ENCODE peak calls at places on chromosomes 4 and X, in five cellular contexts. S is sigmoid colon, E is ovary, F is stomach, Z is HepG2. M is an unnamed sample.

GRCh38 chr4:34035225-34035624 is 2209.1 kb downstream of the ARAP2 start:
- DNase-seq in S (no peak), E (no peak), F (no peak), Z (no peak), M (no peak)

GRCh38 chrX:18895157-18895952 is 88.6 kb downstream of the PHKA2 start:
- DNase-seq in S (peak; percentile 75), E (peak; percentile 36), F (no peak), Z (no peak), M (no peak)

GRCh38 chr4:128220286-128221235 is 67.1 kb downstream of the PGRMC2 start:
- DNase-seq in S (no peak), E (no peak), F (no peak), Z (peak; percentile 11), M (no peak)

GRCh38 chr4:169283114-169283509 is 12.4 kb upstream of the SH3RF1 start:
- DNase-seq in S (no peak), E (no peak), F (no peak), Z (no peak), M (no peak)

GRCh38 chrX:108173874-108174273 is 82.3 kb downstream of the ATG4A start:
- DNase-seq in S (no peak), E (no peak), F (no peak), Z (no peak), M (no peak)

GRCh38 chrX:120797201-120797938 is 78.3 kb downstream of the CT47B1 start:
- DNase-seq in S (no peak), E (no peak), F (no peak), Z (no peak), M (no peak)

GRCh38 chr4:122826596-122827257 is at the start of gene FGF2:
- DNase-seq in S (peak; percentile 90), E (peak; percentile 84), F (peak; percentile 31), Z (no peak), M (peak; percentile 54)

GRCh38 chrX:116317409-116317808 is 119.0 kb upstream of the SLC6A14 start:
- DNase-seq in S (peak; percentile 73), E (no peak), F (peak; percentile 28), Z (no peak), M (no peak)

GRCh38 chrX:52424658-52425057 is 55.8 kb downstream of the XAGE2 start:
- DNase-seq in S (no peak), E (no peak), F (no peak), Z (no peak), M (no peak)

GRCh38 chr4:102285831-102286230 is 59.5 kb downstream of the SLC39A8 start:
- DNase-seq in S (no peak), E (no peak), F (no peak), Z (no peak), M (no peak)

GRCh38 chr4:81314196-81314896 is 99.3 kb upstream of the PRKG2 start:
- DNase-seq in S (no peak), E (no peak), F (peak; percentile 83), Z (no peak), M (no peak)

GRCh38 chr4:186161138-186161537 is 30.2 kb upstream of the CYP4V2 start:
- DNase-seq in S (no peak), E (no peak), F (no peak), Z (no peak), M (no peak)

GRCh38 chrX:78029663-78030062 is 60.2 kb upstream of the PGAM4 start:
- DNase-seq in S (no peak), E (no peak), F (no peak), Z (peak; percentile 11), M (no peak)

GRCh38 chr4:107751670-107752069 is 31.6 kb upstream of the PAPSS1 start:
- DNase-seq in S (no peak), E (no peak), F (no peak), Z (peak; percentile 48), M (no peak)

GRCh38 chr4:168732714-168733113 is 235.9 kb downstream of the PALLD start:
- DNase-seq in S (no peak), E (no peak), F (no peak), Z (no peak), M (no peak)

GRCh38 chrX:1727531-1728027 is 112.7 kb downstream of the ASMT start:
- DNase-seq in S (no peak), E (no peak), F (no peak), Z (peak; percentile 7), M (no peak)

GRCh38 chr4:77432702-77433101 is 172.9 kb upstream of the CXCL13 start:
- DNase-seq in S (no peak), E (no peak), F (no peak), Z (peak; percentile 5), M (no peak)

GRCh38 chr4:106473515-106473914 is 104.9 kb upstream of the GIMD1 start:
- DNase-seq in S (no peak), E (no peak), F (no peak), Z (no peak), M (no peak)

GRCh38 chrX:13144927-13145659 is 100.7 kb upstream of the FAM9C start:
- DNase-seq in S (no peak), E (no peak), F (no peak), Z (no peak), M (no peak)

DNA sequence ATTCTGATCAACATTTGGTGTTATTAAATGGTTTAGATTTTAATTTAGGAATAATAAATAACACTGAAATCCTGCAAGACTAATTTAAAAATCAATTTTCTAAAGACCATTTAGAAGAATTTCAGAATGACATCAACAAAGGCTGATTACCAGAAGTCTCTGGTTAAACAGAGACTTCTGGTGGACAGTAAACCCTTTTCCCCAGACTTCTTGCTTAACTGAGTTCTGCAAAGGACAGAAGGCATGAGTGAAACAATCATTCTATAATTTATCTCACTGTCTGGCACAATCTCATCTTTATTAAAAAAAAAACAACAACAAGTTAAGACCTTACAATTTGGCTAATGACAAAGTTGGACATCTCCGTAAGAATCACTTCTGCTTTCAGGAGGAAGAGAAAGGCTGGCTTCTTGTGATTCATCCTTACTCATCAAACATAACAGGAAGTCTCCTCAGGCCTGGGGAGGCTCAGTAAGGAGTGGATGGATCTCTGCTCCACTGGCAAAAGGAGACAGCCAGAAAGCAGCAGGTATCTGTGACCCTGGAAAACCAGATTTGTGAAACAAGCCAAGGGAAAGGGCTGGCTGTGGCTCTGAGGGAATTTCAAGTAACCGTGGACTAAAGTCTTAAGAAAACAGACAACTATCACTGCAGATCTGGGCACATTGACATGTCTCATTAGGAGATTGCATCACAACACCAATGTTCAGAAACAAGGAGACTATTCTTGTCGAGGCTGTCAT is 908 bp upstream of the TLR6 start:
- DNase-seq in S (no peak), E (no peak), F (no peak), Z (no peak), M (no peak)
- TF ChIP-seq EP300 in S (no peak), E (no peak), F (no peak), Z (no peak), M (peak; percentile 74)

DNA sequence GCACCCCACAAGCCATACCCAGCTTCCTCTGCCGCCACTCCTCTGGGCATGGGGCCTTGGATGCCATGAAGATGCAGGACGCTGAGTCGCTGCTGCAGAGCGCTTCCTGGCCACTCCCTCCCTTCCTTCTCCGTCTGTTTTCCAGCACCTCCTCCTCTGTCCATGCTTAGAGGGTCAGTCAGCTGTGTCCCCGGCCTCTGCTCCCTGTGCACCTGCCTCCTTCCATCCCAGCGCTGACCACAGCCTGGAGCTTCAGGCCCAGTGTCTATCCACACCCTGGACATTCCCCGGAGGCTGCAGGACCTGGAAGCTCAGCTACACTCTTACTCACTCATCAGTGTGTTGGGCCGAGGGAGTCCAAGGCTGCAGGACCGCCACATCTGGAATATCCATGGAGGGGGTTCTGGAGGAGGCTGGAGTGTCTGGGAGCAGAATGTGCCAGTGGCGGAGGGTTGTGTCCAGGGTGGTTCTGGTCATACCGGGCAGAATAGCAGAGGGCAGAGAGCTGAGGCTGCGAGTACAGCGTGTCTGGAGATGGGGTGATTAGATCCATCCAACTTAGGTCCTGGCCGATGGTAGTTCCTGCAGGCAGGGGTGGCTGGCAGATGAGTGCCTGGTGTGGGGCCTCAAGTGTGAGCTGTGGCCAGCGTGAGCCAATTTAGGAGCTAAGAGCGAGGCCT is 58.6 kb upstream of the ADRA2C start:
- DNase-seq in S (no peak), E (no peak), F (no peak), Z (no peak), M (no peak)
- TF ChIP-seq CTCF in S (no peak), E (no peak), F (no peak), Z (no peak), M (no peak)

DNA sequence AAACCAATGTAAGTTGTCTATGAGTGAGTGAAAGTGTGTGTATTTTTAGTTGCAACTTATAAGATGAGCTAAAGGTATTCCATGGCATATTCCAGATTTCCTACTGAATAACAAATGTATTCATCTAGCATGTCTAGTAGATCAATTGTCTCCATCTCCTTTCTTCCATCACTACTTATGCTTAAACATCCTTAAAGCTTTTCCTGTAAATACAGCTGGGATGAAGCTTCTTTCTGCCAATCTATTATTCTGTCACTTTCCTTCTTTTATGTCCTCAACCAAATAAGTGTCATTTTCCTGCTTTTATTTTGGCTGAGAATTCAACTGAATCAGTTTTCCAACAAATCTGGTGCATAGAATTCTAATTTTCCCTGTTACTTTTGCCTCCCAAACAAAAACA is 136.3 kb downstream of the COL25A1 start:
- DNase-seq in S (no peak), E (no peak), F (no peak), Z (no peak), M (no peak)
- TF ChIP-seq EP300 in S (no peak), E (no peak), F (no peak), Z (no peak), M (no peak)

GRCh38 chr4:24195976-24196736 is 306.3 kb upstream of the PPARGC1A start:
- DNase-seq in S (no peak), E (no peak), F (no peak), Z (no peak), M (no peak)
- TF ChIP-seq CTCF in S (no peak), E (no peak), F (no peak), Z (peak; percentile 16), M (no peak)

M was measured in tibial nerve.